ENCODE peak calls at places on chromosomes 6 and 20, in seven cellular contexts. One of them, this sample, is unnamed.

GRCh38 chr6:154434662-154435061 is 75.8 kb downstream of the CNKSR3 start:
- DNase-seq in MM.1S: no peak
- DNase-seq in kidney: no peak
- DNase-seq in SK-N-SH: no peak
- DNase-seq in IMR-90: no peak
- DNase-seq in HCT116: no peak
- DNase-seq in GM12878: no peak
- DNase-seq in this sample: no peak

GRCh38 chr6:161682982-161683381 is 409.1 kb upstream of the AGPAT4 start:
- DNase-seq in MM.1S: no peak
- DNase-seq in kidney: no peak
- DNase-seq in SK-N-SH: no peak
- DNase-seq in IMR-90: no peak
- DNase-seq in HCT116: no peak
- DNase-seq in GM12878: no peak
- DNase-seq in this sample: no peak

GRCh38 chr6:57257911-57258541 is 35.9 kb upstream of the RAB23 start:
- DNase-seq in MM.1S: no peak
- DNase-seq in kidney: no peak
- DNase-seq in SK-N-SH: no peak
- DNase-seq in IMR-90: peak
- DNase-seq in HCT116: no peak
- DNase-seq in GM12878: no peak
- DNase-seq in this sample: peak

GRCh38 chr6:167892835-167893234 is 66.1 kb downstream of the AFDN start:
- DNase-seq in MM.1S: no peak
- DNase-seq in kidney: no peak
- DNase-seq in SK-N-SH: no peak
- DNase-seq in IMR-90: no peak
- DNase-seq in HCT116: no peak
- DNase-seq in GM12878: no peak
- DNase-seq in this sample: no peak

GRCh38 chr20:13283869-13284268 is 62.8 kb downstream of the ISM1 start:
- DNase-seq in MM.1S: no peak
- DNase-seq in kidney: no peak
- DNase-seq in SK-N-SH: no peak
- DNase-seq in IMR-90: no peak
- DNase-seq in HCT116: no peak
- DNase-seq in GM12878: no peak
- DNase-seq in this sample: no peak

GRCh38 chr20:31857861-31858835 is 12.2 kb downstream of the DUSP15 start:
- DNase-seq in MM.1S: peak
- DNase-seq in kidney: peak
- DNase-seq in SK-N-SH: no peak
- DNase-seq in IMR-90: no peak
- DNase-seq in HCT116: no peak
- DNase-seq in GM12878: no peak
- DNase-seq in this sample: no peak

GRCh38 chr6:99349620-99350141 is at the start of gene FAXC:
- DNase-seq in MM.1S: peak
- DNase-seq in kidney: peak
- DNase-seq in SK-N-SH: peak
- DNase-seq in IMR-90: peak
- DNase-seq in HCT116: peak
- DNase-seq in GM12878: no peak
- DNase-seq in this sample: peak

GRCh38 chr20:63223121-63223825 is 7.3 kb upstream of the YTHDF1 start:
- DNase-seq in MM.1S: peak
- DNase-seq in kidney: peak
- DNase-seq in SK-N-SH: peak
- DNase-seq in IMR-90: peak
- DNase-seq in HCT116: no peak
- DNase-seq in GM12878: no peak
- DNase-seq in this sample: no peak

GRCh38 chr6:1930356-1930755 is 315.0 kb downstream of the GMDS start:
- DNase-seq in MM.1S: no peak
- DNase-seq in kidney: no peak
- DNase-seq in SK-N-SH: no peak
- DNase-seq in IMR-90: peak
- DNase-seq in HCT116: no peak
- DNase-seq in GM12878: no peak
- DNase-seq in this sample: peak

GRCh38 chr6:53103993-53104675 is 38.9 kb downstream of the FBXO9 start:
- DNase-seq in MM.1S: peak
- DNase-seq in kidney: no peak
- DNase-seq in SK-N-SH: no peak
- DNase-seq in IMR-90: no peak
- DNase-seq in HCT116: no peak
- DNase-seq in GM12878: no peak
- DNase-seq in this sample: no peak

GRCh38 chr6:5274231-5274630 is 12.9 kb downstream of the FARS2 start:
- DNase-seq in MM.1S: no peak
- DNase-seq in kidney: no peak
- DNase-seq in SK-N-SH: no peak
- DNase-seq in IMR-90: no peak
- DNase-seq in HCT116: no peak
- DNase-seq in GM12878: no peak
- DNase-seq in this sample: no peak

GRCh38 chr6:162900503-162900902 is 172.7 kb downstream of the PACRG start:
- DNase-seq in MM.1S: no peak
- DNase-seq in kidney: no peak
- DNase-seq in SK-N-SH: no peak
- DNase-seq in IMR-90: no peak
- DNase-seq in HCT116: no peak
- DNase-seq in GM12878: no peak
- DNase-seq in this sample: no peak

GRCh38 chr6:36967757-36968156 is 13.2 kb downstream of the PI16 start:
- DNase-seq in MM.1S: no peak
- DNase-seq in kidney: no peak
- DNase-seq in SK-N-SH: no peak
- DNase-seq in IMR-90: no peak
- DNase-seq in HCT116: no peak
- DNase-seq in GM12878: no peak
- DNase-seq in this sample: no peak

GRCh38 chr20:53916173-53916512 is 154.3 kb downstream of the BCAS1 start:
- DNase-seq in MM.1S: no peak
- DNase-seq in kidney: no peak
- DNase-seq in SK-N-SH: no peak
- DNase-seq in IMR-90: no peak
- DNase-seq in HCT116: no peak
- DNase-seq in GM12878: no peak
- DNase-seq in this sample: no peak

GRCh38 chr20:53911301-53911700 is 159.1 kb downstream of the BCAS1 start:
- DNase-seq in MM.1S: no peak
- DNase-seq in kidney: no peak
- DNase-seq in SK-N-SH: no peak
- DNase-seq in IMR-90: no peak
- DNase-seq in HCT116: no peak
- DNase-seq in GM12878: no peak
- DNase-seq in this sample: no peak

GRCh38 chr20:53914861-53915458 is 155.4 kb downstream of the BCAS1 start:
- DNase-seq in MM.1S: no peak
- DNase-seq in kidney: no peak
- DNase-seq in SK-N-SH: peak
- DNase-seq in IMR-90: no peak
- DNase-seq in HCT116: no peak
- DNase-seq in GM12878: no peak
- DNase-seq in this sample: no peak

GRCh38 chr20:53915459-53916172 is 154.8 kb downstream of the BCAS1 start:
- DNase-seq in MM.1S: peak
- DNase-seq in kidney: peak
- DNase-seq in SK-N-SH: peak
- DNase-seq in IMR-90: peak
- DNase-seq in HCT116: peak
- DNase-seq in GM12878: peak
- DNase-seq in this sample: peak

DNA sequence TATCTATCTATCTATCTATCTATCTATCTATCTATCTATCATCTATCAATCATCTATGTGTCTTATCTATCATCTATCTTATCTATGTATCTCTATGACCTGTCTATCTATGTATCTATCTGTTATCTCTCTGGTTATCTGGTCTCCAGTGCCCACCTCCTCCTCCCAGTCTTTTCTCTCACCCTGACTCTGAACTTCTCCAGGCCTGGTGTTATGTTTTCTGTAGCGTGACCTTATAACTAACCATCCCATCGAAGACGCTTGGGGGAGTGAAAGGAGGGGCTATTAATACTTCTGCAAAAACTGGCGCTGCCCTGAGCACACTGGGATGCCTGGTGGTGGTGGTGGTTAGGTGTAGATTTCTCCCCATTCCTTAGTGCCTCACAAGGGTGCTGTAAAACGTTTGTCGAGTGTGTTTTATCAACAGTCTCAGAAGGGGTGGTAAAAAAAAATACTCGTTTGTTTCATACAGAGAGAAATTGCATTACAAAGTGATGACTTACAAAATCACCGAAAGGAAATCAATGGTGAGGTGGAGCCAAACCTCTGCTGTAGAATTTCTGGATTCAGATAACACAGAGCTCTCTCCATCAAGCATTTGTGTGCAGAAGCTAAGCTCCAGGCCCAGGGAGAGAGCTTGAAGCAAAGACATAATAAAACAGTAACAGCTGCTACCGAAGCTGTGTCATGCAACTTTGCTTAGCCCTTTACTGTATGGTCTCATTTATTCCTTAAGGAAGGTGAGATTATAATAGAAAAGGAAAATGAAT is 156.1 kb downstream of the BCAS1 start:
- DNase-seq in MM.1S: no peak
- DNase-seq in kidney: no peak
- DNase-seq in SK-N-SH: no peak
- DNase-seq in IMR-90: peak
- DNase-seq in HCT116: no peak
- DNase-seq in GM12878: no peak
- DNase-seq in this sample: peak
- H3K27ac ChIP-seq in MM.1S: peak
- H3K27ac ChIP-seq in kidney: peak
- H3K27ac ChIP-seq in SK-N-SH: peak
- H3K27ac ChIP-seq in IMR-90: peak
- H3K27ac ChIP-seq in HCT116: peak
- H3K27ac ChIP-seq in GM12878: peak
- H3K27ac ChIP-seq in this sample: peak

DNA sequence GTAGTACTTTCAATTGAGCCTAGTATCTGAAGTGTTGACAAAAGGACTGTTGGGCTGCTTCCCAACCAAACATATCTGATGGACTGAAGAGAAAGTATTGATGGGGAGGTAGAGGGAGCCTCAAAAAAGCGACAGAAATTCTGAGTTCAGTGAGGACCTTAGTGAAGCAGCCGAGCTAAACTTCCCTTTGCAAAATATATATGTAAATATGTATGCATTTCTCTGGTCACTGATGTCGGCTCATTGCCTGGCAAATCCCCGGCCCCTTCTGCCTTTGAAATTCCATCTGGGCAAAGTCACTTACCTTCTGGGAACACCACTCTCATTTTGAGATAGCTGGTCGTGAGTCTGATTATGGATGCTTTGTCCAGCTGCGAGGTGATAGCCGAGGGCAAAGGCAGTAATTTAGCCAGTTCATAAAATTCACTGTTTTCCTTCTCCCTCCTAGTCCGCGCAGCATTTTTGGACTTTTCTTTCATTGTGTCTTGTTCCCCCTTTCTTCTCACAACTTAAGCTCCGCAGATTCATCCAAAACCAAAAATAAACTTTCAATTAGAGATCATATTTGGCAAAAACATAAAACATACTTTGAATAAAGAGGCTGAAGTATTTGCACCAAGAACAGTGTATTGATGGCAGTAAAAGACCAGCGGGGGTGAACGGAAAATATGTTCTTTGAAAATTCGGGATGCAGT is 1.6 kb downstream of the SIM1 start:
- DNase-seq in MM.1S: no peak
- DNase-seq in kidney: no peak
- DNase-seq in SK-N-SH: no peak
- DNase-seq in IMR-90: no peak
- DNase-seq in HCT116: no peak
- DNase-seq in GM12878: no peak
- DNase-seq in this sample: no peak
- H3K9ac ChIP-seq in MM.1S: no peak
- H3K9ac ChIP-seq in kidney: peak
- H3K9ac ChIP-seq in SK-N-SH: no peak
- H3K9ac ChIP-seq in IMR-90: no peak
- H3K9ac ChIP-seq in HCT116: no peak
- H3K9ac ChIP-seq in GM12878: no peak
- H3K9ac ChIP-seq in this sample: no peak

GRCh38 chr20:20897922-20898321 is 185.5 kb upstream of the RALGAPA2 start:
- DNase-seq in MM.1S: no peak
- DNase-seq in kidney: no peak
- DNase-seq in SK-N-SH: no peak
- DNase-seq in IMR-90: no peak
- DNase-seq in HCT116: no peak
- DNase-seq in GM12878: no peak
- DNase-seq in this sample: no peak
- H3K27ac ChIP-seq in MM.1S: no peak
- H3K27ac ChIP-seq in kidney: no peak
- H3K27ac ChIP-seq in SK-N-SH: no peak
- H3K27ac ChIP-seq in IMR-90: no peak
- H3K27ac ChIP-seq in HCT116: no peak
- H3K27ac ChIP-seq in GM12878: no peak
- H3K27ac ChIP-seq in this sample: no peak

GRCh38 chr20:40689943-40690835 is 1.2 kb upstream of the MAFB start:
- DNase-seq in MM.1S: peak
- DNase-seq in kidney: peak
- DNase-seq in SK-N-SH: peak
- DNase-seq in IMR-90: peak
- DNase-seq in HCT116: peak
- DNase-seq in GM12878: no peak
- DNase-seq in this sample: peak
- H3K9ac ChIP-seq in MM.1S: peak
- H3K9ac ChIP-seq in kidney: peak
- H3K9ac ChIP-seq in SK-N-SH: peak
- H3K9ac ChIP-seq in IMR-90: peak
- H3K9ac ChIP-seq in HCT116: peak
- H3K9ac ChIP-seq in GM12878: no peak
- H3K9ac ChIP-seq in this sample: peak

GRCh38 chr6:135144678-135145508 is 36.2 kb upstream of the MYB start:
- DNase-seq in MM.1S: peak
- DNase-seq in kidney: no peak
- DNase-seq in SK-N-SH: peak
- DNase-seq in IMR-90: peak
- DNase-seq in HCT116: peak
- DNase-seq in GM12878: no peak
- DNase-seq in this sample: peak
- H3K27ac ChIP-seq in MM.1S: no peak
- H3K27ac ChIP-seq in kidney: no peak
- H3K27ac ChIP-seq in SK-N-SH: no peak
- H3K27ac ChIP-seq in IMR-90: no peak
- H3K27ac ChIP-seq in HCT116: no peak
- H3K27ac ChIP-seq in GM12878: peak
- H3K27ac ChIP-seq in this sample: peak

GRCh38 chr6:148780918-148781436 is 34.1 kb downstream of the UST start:
- DNase-seq in MM.1S: no peak
- DNase-seq in kidney: no peak
- DNase-seq in SK-N-SH: no peak
- DNase-seq in IMR-90: no peak
- DNase-seq in HCT116: no peak
- DNase-seq in GM12878: peak
- DNase-seq in this sample: no peak
- H3K9ac ChIP-seq in MM.1S: no peak
- H3K9ac ChIP-seq in kidney: no peak
- H3K9ac ChIP-seq in SK-N-SH: no peak
- H3K9ac ChIP-seq in IMR-90: no peak
- H3K9ac ChIP-seq in HCT116: no peak
- H3K9ac ChIP-seq in GM12878: no peak
- H3K9ac ChIP-seq in this sample: no peak

DNA sequence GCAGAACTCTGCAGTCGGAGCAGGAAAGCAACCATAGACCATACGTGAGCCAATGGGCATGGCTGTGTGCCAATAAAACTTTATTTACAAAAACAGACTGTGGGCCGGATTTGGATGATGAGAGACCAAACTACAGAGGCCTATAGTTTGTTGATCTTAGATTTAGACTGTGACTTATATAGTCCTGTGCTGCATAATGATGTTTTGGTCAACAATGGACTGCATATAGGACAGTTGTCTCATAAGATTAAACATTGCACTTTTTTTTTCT is 70.9 kb upstream of the SLC22A23 start:
- DNase-seq in MM.1S: no peak
- DNase-seq in kidney: no peak
- DNase-seq in SK-N-SH: no peak
- DNase-seq in IMR-90: no peak
- DNase-seq in HCT116: no peak
- DNase-seq in GM12878: no peak
- DNase-seq in this sample: no peak
- H3K27ac ChIP-seq in MM.1S: no peak
- H3K27ac ChIP-seq in kidney: no peak
- H3K27ac ChIP-seq in SK-N-SH: no peak
- H3K27ac ChIP-seq in IMR-90: no peak
- H3K27ac ChIP-seq in HCT116: no peak
- H3K27ac ChIP-seq in GM12878: no peak
- H3K27ac ChIP-seq in this sample: no peak

This sample was measured in astrocyte.